ENCODE peak calls at places on chromosomes 6 and 20, in four cellular contexts. One of them, this sample, is unnamed.

GRCh38 chr6:10595731-10596664 is 74.8 kb downstream of the GCNT2 start:
- DNase-seq in H9: peak
- DNase-seq in neuronal stem cell: no peak
- DNase-seq in fibroblast of lung: peak
- DNase-seq in this sample: no peak

GRCh38 chr6:93550551-93551276 is 131.4 kb upstream of the EPHA7 start:
- DNase-seq in H9: no peak
- DNase-seq in neuronal stem cell: no peak
- DNase-seq in fibroblast of lung: peak
- DNase-seq in this sample: no peak

GRCh38 chr6:118663993-118664985 is 12.9 kb upstream of the CEP85L start:
- DNase-seq in H9: no peak
- DNase-seq in neuronal stem cell: no peak
- DNase-seq in fibroblast of lung: no peak
- DNase-seq in this sample: no peak

GRCh38 chr6:2958802-2959201 is 12.6 kb downstream of the SERPINB6 start:
- DNase-seq in H9: no peak
- DNase-seq in neuronal stem cell: no peak
- DNase-seq in fibroblast of lung: no peak
- DNase-seq in this sample: no peak

GRCh38 chr6:84575264-84575663 is 189.1 kb downstream of the TBX18 start:
- DNase-seq in H9: no peak
- DNase-seq in neuronal stem cell: no peak
- DNase-seq in fibroblast of lung: peak
- DNase-seq in this sample: no peak

GRCh38 chr20:57148266-57148665 is 118.2 kb downstream of the BMP7 start:
- DNase-seq in H9: no peak
- DNase-seq in neuronal stem cell: no peak
- DNase-seq in fibroblast of lung: no peak
- DNase-seq in this sample: no peak

GRCh38 chr20:41398408-41398807 is 31.8 kb upstream of the EMILIN3 start:
- DNase-seq in H9: no peak
- DNase-seq in neuronal stem cell: no peak
- DNase-seq in fibroblast of lung: no peak
- DNase-seq in this sample: peak

GRCh38 chr6:14882394-14883073 is 363.3 kb upstream of the JARID2 start:
- DNase-seq in H9: no peak
- DNase-seq in neuronal stem cell: no peak
- DNase-seq in fibroblast of lung: peak
- DNase-seq in this sample: no peak

GRCh38 chr6:36493859-36494258 is 51.1 kb downstream of the KCTD20 start:
- DNase-seq in H9: no peak
- DNase-seq in neuronal stem cell: peak
- DNase-seq in fibroblast of lung: peak
- DNase-seq in this sample: no peak

GRCh38 chr6:14767176-14767575 is 478.7 kb upstream of the JARID2 start:
- DNase-seq in H9: no peak
- DNase-seq in neuronal stem cell: no peak
- DNase-seq in fibroblast of lung: no peak
- DNase-seq in this sample: no peak

GRCh38 chr20:50777373-50777772 is 17.5 kb upstream of the BCAS4 start:
- DNase-seq in H9: no peak
- DNase-seq in neuronal stem cell: no peak
- DNase-seq in fibroblast of lung: no peak
- DNase-seq in this sample: no peak

GRCh38 chr20:56778765-56779195 is 149.7 kb downstream of the TFAP2C start:
- DNase-seq in H9: peak
- DNase-seq in neuronal stem cell: no peak
- DNase-seq in fibroblast of lung: peak
- DNase-seq in this sample: no peak

GRCh38 chr20:63215101-63216040 is 560 bp downstream of the YTHDF1 start:
- DNase-seq in H9: no peak
- DNase-seq in neuronal stem cell: no peak
- DNase-seq in fibroblast of lung: peak
- DNase-seq in this sample: peak

GRCh38 chr6:35494161-35494563 is 2.7 kb downstream of the TEAD3 start:
- DNase-seq in H9: peak
- DNase-seq in neuronal stem cell: no peak
- DNase-seq in fibroblast of lung: no peak
- DNase-seq in this sample: no peak

GRCh38 chr6:127564761-127565160 is 12.2 kb upstream of the C6orf58 start:
- DNase-seq in H9: no peak
- DNase-seq in neuronal stem cell: no peak
- DNase-seq in fibroblast of lung: no peak
- DNase-seq in this sample: no peak

GRCh38 chr6:100176321-100176950 is 182.4 kb upstream of the MCHR2 start:
- DNase-seq in H9: no peak
- DNase-seq in neuronal stem cell: no peak
- DNase-seq in fibroblast of lung: peak
- DNase-seq in this sample: no peak

GRCh38 chr20:49747707-49748524 is 34.2 kb upstream of the B4GALT5 start:
- DNase-seq in H9: no peak
- DNase-seq in neuronal stem cell: no peak
- DNase-seq in fibroblast of lung: peak
- DNase-seq in this sample: peak

GRCh38 chr20:61682114-61682997 is 383.3 kb downstream of the TAF4 start:
- DNase-seq in H9: no peak
- DNase-seq in neuronal stem cell: no peak
- DNase-seq in fibroblast of lung: peak
- DNase-seq in this sample: no peak

GRCh38 chr6:53998293-53998692 is 113.0 kb upstream of the MLIP start:
- DNase-seq in H9: no peak
- DNase-seq in neuronal stem cell: no peak
- DNase-seq in fibroblast of lung: no peak
- DNase-seq in this sample: no peak

GRCh38 chr6:138087549-138087948 is 19.7 kb downstream of the PERP start:
- DNase-seq in H9: no peak
- DNase-seq in neuronal stem cell: no peak
- DNase-seq in fibroblast of lung: peak
- DNase-seq in this sample: no peak

GRCh38 chr6:90038951-90039653 is 144.8 kb downstream of the GJA10 start:
- DNase-seq in H9: no peak
- DNase-seq in neuronal stem cell: no peak
- DNase-seq in fibroblast of lung: no peak
- DNase-seq in this sample: peak

GRCh38 chr6:87029711-87030314 is 65.1 kb downstream of the CGA start:
- DNase-seq in H9: no peak
- DNase-seq in neuronal stem cell: peak
- DNase-seq in fibroblast of lung: peak
- DNase-seq in this sample: no peak

GRCh38 chr20:9338101-9338500 is 176.3 kb upstream of the LAMP5 start:
- DNase-seq in H9: no peak
- DNase-seq in neuronal stem cell: no peak
- DNase-seq in fibroblast of lung: no peak
- DNase-seq in this sample: no peak

GRCh38 chr6:83758533-83758932 is 49.6 kb upstream of the SNAP91 start:
- DNase-seq in H9: no peak
- DNase-seq in neuronal stem cell: no peak
- DNase-seq in fibroblast of lung: no peak
- DNase-seq in this sample: no peak

GRCh38 chr6:129206761-129207330 is 323.9 kb downstream of the LAMA2 start:
- DNase-seq in H9: no peak
- DNase-seq in neuronal stem cell: no peak
- DNase-seq in fibroblast of lung: no peak
- DNase-seq in this sample: no peak

GRCh38 chr6:164442572-164442971 is 866.8 kb downstream of the C6orf118 start:
- DNase-seq in H9: no peak
- DNase-seq in neuronal stem cell: no peak
- DNase-seq in fibroblast of lung: no peak
- DNase-seq in this sample: no peak

GRCh38 chr6:164439331-164439730 is 870.1 kb downstream of the C6orf118 start:
- DNase-seq in H9: no peak
- DNase-seq in neuronal stem cell: no peak
- DNase-seq in fibroblast of lung: no peak
- DNase-seq in this sample: no peak

GRCh38 chr6:164436976-164437375 is 872.4 kb downstream of the C6orf118 start:
- DNase-seq in H9: no peak
- DNase-seq in neuronal stem cell: no peak
- DNase-seq in fibroblast of lung: no peak
- DNase-seq in this sample: no peak
- H3K9ac ChIP-seq in H9: no peak
- H3K9ac ChIP-seq in neuronal stem cell: no peak
- H3K9ac ChIP-seq in fibroblast of lung: no peak
- H3K9ac ChIP-seq in this sample: no peak

DNA sequence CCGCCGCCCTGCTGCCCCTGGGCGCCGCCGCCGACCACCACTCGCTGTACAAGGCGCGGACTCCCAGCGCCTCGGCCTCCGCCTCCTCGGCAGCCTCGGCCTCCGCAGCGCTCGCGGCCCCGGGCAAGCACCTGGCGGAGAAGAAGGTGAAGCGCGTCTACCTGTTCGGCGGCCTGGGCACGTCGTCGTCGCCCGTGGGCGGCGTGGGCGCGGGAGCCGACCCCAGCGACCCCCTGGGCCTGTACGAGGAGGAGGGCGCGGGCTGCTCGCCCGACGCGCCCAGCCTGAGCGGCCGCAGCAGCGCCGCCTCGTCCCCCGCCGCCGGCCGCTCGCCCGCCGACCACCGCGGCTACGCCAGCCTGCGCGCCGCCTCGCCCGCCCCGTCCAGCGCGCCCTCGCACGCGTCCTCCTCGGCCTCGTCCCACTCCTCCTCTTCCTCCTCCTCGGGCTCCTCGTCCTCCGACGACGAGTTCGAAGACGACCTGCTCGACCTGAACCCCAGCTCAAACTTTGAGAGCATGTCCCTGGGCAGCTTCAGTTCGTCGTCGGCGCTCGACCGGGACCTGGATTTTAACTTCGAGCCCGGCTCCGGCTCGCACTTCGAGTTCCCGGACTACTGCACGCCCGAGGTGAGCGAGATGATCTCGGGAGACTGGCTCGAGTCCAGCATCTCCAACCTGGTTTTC is 1.9 kb downstream of the SOX4 start:
- DNase-seq in H9: no peak
- DNase-seq in neuronal stem cell: no peak
- DNase-seq in fibroblast of lung: no peak
- DNase-seq in this sample: peak
- H3K9ac ChIP-seq in H9: peak
- H3K9ac ChIP-seq in neuronal stem cell: peak
- H3K9ac ChIP-seq in fibroblast of lung: peak
- H3K9ac ChIP-seq in this sample: peak

GRCh38 chr6:6700421-6700820 is 111.9 kb downstream of the LY86 start:
- DNase-seq in H9: no peak
- DNase-seq in neuronal stem cell: no peak
- DNase-seq in fibroblast of lung: no peak
- DNase-seq in this sample: no peak
- H3K9ac ChIP-seq in H9: no peak
- H3K9ac ChIP-seq in neuronal stem cell: no peak
- H3K9ac ChIP-seq in fibroblast of lung: no peak
- H3K9ac ChIP-seq in this sample: no peak

GRCh38 chr6:144150673-144151009 is 324 bp downstream of the STX11 start:
- DNase-seq in H9: peak
- DNase-seq in neuronal stem cell: peak
- DNase-seq in fibroblast of lung: peak
- DNase-seq in this sample: no peak
- H3K9ac ChIP-seq in H9: no peak
- H3K9ac ChIP-seq in neuronal stem cell: no peak
- H3K9ac ChIP-seq in fibroblast of lung: peak
- H3K9ac ChIP-seq in this sample: peak

DNA sequence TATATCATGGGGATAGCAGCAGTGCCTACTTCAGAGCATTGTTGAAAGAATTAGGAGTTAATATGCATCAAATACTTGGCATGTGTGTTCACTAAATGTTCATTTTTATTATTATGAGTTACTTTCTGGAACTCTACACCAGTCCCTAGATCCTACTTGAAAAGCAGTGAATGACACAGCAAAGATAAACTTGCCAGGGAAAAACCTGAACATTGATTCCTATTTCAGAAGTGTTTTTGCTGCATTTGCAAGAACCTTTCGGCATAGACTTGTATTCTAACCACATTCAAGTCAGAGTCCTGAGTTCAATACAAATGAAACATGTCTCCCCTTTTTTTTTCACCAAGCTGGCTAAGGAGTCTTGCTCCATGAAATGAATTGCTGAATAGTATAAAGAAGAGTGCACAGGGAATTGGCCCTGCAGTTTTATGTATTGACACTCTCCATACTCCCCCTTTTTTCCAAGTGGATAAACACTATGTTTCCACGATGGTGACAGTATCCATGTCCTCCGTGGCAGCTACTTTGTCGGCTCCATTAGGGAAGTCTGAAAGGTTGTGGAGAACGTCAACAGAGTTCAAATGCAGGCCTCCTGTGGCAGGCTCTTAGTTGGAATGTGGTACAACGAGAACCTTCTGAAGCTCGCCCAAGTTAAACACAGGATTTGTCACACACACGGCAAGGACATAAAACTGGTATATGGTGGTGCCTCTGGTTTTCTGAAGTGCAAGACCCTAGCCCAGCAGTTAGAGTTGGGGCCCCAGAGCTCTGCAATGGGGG is 187.2 kb upstream of the TAB2 start:
- DNase-seq in H9: no peak
- DNase-seq in neuronal stem cell: no peak
- DNase-seq in fibroblast of lung: no peak
- DNase-seq in this sample: no peak
- H3K9ac ChIP-seq in H9: no peak
- H3K9ac ChIP-seq in neuronal stem cell: no peak
- H3K9ac ChIP-seq in fibroblast of lung: no peak
- H3K9ac ChIP-seq in this sample: no peak

This sample was measured in colonic mucosa.